ENCODE peak calls at places on chromosomes 2 and 18, in seven cellular contexts. N, X, B, A, E, C and I are unnamed samples.

GRCh38 chr2:29747786-29748470 is 173.5 kb downstream of the ALK start:
- DNase-seq in E (peak), B (peak), N (peak), X (peak), A (peak), C (peak), I (no peak)

GRCh38 chr18:25726278-25726677 is 364.1 kb downstream of the SS18 start:
- DNase-seq in C (no peak), X (no peak), A (peak), B (no peak), E (no peak), N (no peak), I (no peak)

GRCh38 chr2:1625281-1626001 is 118.9 kb downstream of the PXDN start:
- DNase-seq in E (no peak), X (peak), N (peak), A (peak), B (no peak), C (peak), I (peak)

GRCh38 chr2:175167076-175167791 is 769 bp downstream of the ATF2 start:
- DNase-seq in X (peak), C (peak), N (no peak), E (no peak), A (no peak), B (no peak), I (peak)

GRCh38 chr2:98458207-98458606 is 13.5 kb downstream of the INPP4A start:
- DNase-seq in B (no peak), N (no peak), C (no peak), X (no peak), A (peak), E (no peak), I (peak)

GRCh38 chr2:152336854-152337510 is 2.0 kb downstream of the FMNL2 start:
- DNase-seq in X (no peak), E (no peak), A (peak), B (no peak), N (peak), C (peak), I (peak)

GRCh38 chr18:6479699-6480098 is 65.0 kb upstream of the L3MBTL4 start:
- DNase-seq in A (no peak), N (no peak), C (no peak), E (no peak), X (no peak), B (no peak), I (no peak)

GRCh38 chr2:46385786-46386577 is 88.8 kb downstream of the EPAS1 start:
- DNase-seq in B (no peak), N (peak), X (no peak), A (no peak), E (no peak), C (no peak), I (no peak)